ENCODE peak calls at places on chromosome 14, in four cellular contexts. Z, J, X and K are unnamed samples.

GRCh38 chr14:100223332-100224171 is 15.4 kb upstream of the YY1 start:
- DNase-seq in Z (no peak), J (no peak), X (no peak), K (no peak)

GRCh38 chr14:75267141-75267601 is 11.5 kb upstream of the FOS start:
- DNase-seq in Z (no peak), J (no peak), X (no peak), K (no peak)

GRCh38 chr14:31950331-31950730 is 126.8 kb upstream of the ARHGAP5 start:
- DNase-seq in Z (no peak), J (no peak), X (no peak), K (no peak)

GRCh38 chr14:100610511-100611217 is 23.4 kb upstream of the BEGAIN start:
- DNase-seq in Z (no peak), J (no peak), X (no peak), K (peak)

GRCh38 chr14:38548091-38548490 is 292.2 kb upstream of the CLEC14A start:
- DNase-seq in Z (no peak), J (no peak), X (no peak), K (no peak)

GRCh38 chr14:103703433-103704385 is 11.5 kb downstream of the XRCC3 start:
- DNase-seq in Z (no peak), J (no peak), X (no peak), K (no peak)

GRCh38 chr14:47277703-47278102 is 397.7 kb downstream of the MDGA2 start:
- DNase-seq in Z (no peak), J (no peak), X (no peak), K (no peak)

GRCh38 chr14:89215166-89215940 is 201.7 kb downstream of the FOXN3 start:
- DNase-seq in Z (no peak), J (peak), X (no peak), K (no peak)

GRCh38 chr14:21107360-21107781 is 6.5 kb downstream of the TMEM253 start:
- DNase-seq in Z (no peak), J (peak), X (no peak), K (no peak)

GRCh38 chr14:100470523-100470897 is 116.7 kb downstream of the BEGAIN start:
- DNase-seq in Z (no peak), J (no peak), X (no peak), K (no peak)

DNA sequence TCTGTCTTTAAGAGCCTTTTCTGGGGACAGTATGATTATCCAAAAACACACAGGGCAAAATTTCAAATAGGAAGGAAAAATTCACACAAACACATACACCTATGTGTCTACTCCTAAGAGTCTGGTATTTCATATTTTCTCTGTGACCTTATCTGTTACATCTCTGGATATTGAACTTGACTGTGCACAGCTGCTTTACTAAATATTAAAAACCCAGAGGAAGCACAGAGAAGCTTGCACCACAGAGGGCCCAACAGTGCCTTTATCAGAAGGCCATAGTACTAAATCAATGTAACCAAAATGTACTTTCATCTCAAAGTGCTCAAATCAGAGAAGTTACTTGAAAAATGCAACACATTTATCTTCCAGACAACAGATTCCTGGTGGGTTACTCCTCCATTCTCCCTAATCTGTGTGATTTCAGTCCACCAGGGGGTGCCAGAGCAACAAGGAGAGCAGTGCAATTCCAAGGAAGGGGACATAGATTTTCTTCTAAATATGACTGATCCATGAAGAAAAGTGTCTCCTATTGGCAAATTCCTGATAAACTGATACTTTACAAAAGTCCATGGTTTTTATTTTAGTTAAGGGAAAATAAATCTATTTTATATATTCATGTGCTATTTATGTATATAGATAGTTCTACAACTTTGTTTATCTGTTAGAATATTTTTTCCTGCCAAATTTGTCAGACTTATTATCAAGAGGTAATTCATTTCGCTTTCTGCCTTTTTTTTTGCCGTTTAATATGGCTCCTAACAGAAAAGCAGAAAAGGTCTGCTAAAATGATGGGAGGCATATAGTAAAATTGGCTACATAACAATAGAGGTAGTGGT is 617.6 kb downstream of the LRFN5 start:
- DNase-seq in Z (peak), J (peak), X (peak), K (peak)
- TF ChIP-seq TEAD4 in Z (no peak), J (no peak), X (no peak), K (no peak)

GRCh38 chr14:68527329-68527851 is 265.5 kb downstream of the ZFP36L1 start:
- DNase-seq in Z (no peak), J (no peak), X (no peak), K (no peak)
- TF ChIP-seq TEAD4 in Z (no peak), J (no peak), X (no peak), K (no peak)

GRCh38 chr14:71726639-71727085 is 205.6 kb upstream of the RGS6 start:
- DNase-seq in Z (no peak), J (no peak), X (no peak), K (no peak)
- TF ChIP-seq TEAD4 in Z (no peak), J (no peak), X (no peak), K (no peak)

GRCh38 chr14:54186821-54187365 is 209.9 kb upstream of the CDKN3 start:
- DNase-seq in Z (no peak), J (no peak), X (no peak), K (no peak)

GRCh38 chr14:54187439-54187838 is 209.4 kb upstream of the CDKN3 start:
- DNase-seq in Z (no peak), J (no peak), X (no peak), K (no peak)

GRCh38 chr14:54188036-54188666 is 208.7 kb upstream of the CDKN3 start:
- DNase-seq in Z (no peak), J (no peak), X (no peak), K (no peak)

GRCh38 chr14:54191846-54192245 is 205.0 kb upstream of the CDKN3 start:
- DNase-seq in Z (no peak), J (no peak), X (no peak), K (no peak)

GRCh38 chr14:54189358-54190354 is 207.2 kb upstream of the CDKN3 start:
- DNase-seq in Z (no peak), J (no peak), X (no peak), K (no peak)
- TF ChIP-seq TEAD4 in Z (no peak), J (no peak), X (no peak), K (no peak)

DNA sequence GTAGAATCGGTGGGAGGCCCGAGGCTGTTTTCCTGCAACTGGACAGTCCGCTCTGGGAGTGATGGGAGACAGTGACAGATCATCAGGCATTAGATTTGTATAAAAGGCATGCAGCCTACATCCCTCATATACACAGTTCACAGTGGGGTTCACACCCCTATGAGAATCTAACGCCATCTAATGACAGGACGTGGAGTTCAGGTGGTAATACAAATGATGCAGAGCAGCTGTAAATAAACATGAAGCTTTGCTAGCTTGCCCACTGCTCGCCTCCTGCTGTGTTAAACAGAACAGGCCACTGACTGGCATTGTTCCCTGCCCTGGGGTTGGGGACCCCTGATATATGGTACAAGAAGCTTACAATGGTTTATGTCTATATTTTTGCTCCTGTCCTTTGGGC is 179.0 kb downstream of the LRFN5 start:
- DNase-seq in Z (peak), J (no peak), X (no peak), K (no peak)
- TF ChIP-seq TEAD4 in Z (no peak), J (no peak), X (no peak), K (no peak)

DNA sequence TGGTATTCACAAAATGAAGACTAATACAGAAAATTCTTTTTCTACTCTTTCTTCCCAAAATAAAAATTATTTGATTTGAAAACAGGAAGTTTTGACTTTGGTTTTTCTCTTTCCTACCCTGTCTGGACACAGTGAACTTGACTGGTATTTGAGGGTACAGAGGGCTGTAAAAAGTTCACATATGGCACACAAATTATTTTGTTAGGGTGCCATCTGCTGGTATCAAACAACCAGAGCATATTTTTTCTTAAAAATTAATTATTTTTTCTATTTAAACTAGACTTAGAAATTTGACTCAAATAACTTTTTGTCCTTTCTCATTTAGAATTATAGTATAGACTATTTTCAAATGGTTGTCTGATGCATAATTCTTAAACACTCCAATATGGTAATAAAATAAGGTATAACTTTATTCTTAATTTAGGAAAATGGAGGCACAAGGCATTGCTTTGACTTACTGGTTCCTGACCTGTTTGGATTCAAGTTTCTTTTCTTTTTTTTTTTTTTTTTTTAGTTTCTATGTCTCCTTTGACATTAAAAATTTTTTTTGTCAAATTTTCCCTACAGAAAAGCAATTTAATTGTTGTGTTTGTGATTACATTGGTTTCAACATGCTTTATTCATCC is 390.6 kb downstream of the PRKD1 start:
- DNase-seq in Z (no peak), J (no peak), X (no peak), K (peak)
- TF ChIP-seq TEAD4 in Z (no peak), J (no peak), X (no peak), K (no peak)